ENCODE peak calls at places on chromosomes 11 and 22, in six cellular contexts. One of them, this sample, is unnamed.
A peak's percentile ranks its signal among the peaks of the same experiment; 100 is the strongest.

GRCh38 chr11:76615950-76616349 is 54.6 kb downstream of the LRRC32 start:
- DNase-seq in HepG2: no peak
- DNase-seq in K562: no peak
- DNase-seq in HCT116: no peak
- DNase-seq in NT2/D1: no peak
- DNase-seq in H1: no peak
- DNase-seq in this sample: no peak

GRCh38 chr11:119330237-119330636 is 4.1 kb upstream of the RNF26 start:
- DNase-seq in K562: no peak
- DNase-seq in H1: no peak
- DNase-seq in HepG2: no peak
- DNase-seq in HCT116: no peak
- DNase-seq in NT2/D1: no peak
- DNase-seq in this sample: no peak

GRCh38 chr22:44211256-44211945 is 30.7 kb downstream of the PARVG start:
- DNase-seq in NT2/D1: no peak
- DNase-seq in HCT116: no peak
- DNase-seq in H1: no peak
- DNase-seq in K562: no peak
- DNase-seq in HepG2: no peak
- DNase-seq in this sample: no peak

GRCh38 chr11:86303257-86303656 is 1.2 kb downstream of the HIKESHI start:
- DNase-seq in HepG2: no peak
- DNase-seq in K562: peak; percentile 18
- DNase-seq in NT2/D1: no peak
- DNase-seq in H1: no peak
- DNase-seq in HCT116: no peak
- DNase-seq in this sample: no peak

GRCh38 chr22:30485362-30485988 is 13.7 kb upstream of the SEC14L3 start:
- DNase-seq in K562: peak; percentile 77
- DNase-seq in HepG2: peak; percentile 34
- DNase-seq in HCT116: peak; percentile 28
- DNase-seq in H1: peak; percentile 92
- DNase-seq in NT2/D1: peak; percentile 33
- DNase-seq in this sample: peak; percentile 5

GRCh38 chr11:114821626-114822025 is 143.3 kb downstream of the NXPE2 start:
- DNase-seq in HCT116: no peak
- DNase-seq in K562: peak; percentile 21
- DNase-seq in H1: no peak
- DNase-seq in HepG2: no peak
- DNase-seq in NT2/D1: no peak
- DNase-seq in this sample: no peak

GRCh38 chr11:102664001-102664752 is 39.0 kb upstream of the MMP20 start:
- DNase-seq in H1: no peak
- DNase-seq in NT2/D1: no peak
- DNase-seq in HCT116: peak; percentile 13
- DNase-seq in HepG2: peak; percentile 7
- DNase-seq in K562: peak; percentile 30
- DNase-seq in this sample: no peak

GRCh38 chr11:11403763-11404725 is 51.0 kb upstream of the CSNK2A3 start:
- DNase-seq in H1: no peak
- DNase-seq in HepG2: no peak
- DNase-seq in NT2/D1: peak; percentile 56
- DNase-seq in HCT116: no peak
- DNase-seq in K562: no peak
- DNase-seq in this sample: no peak

GRCh38 chr22:46596032-46596441 is 24.1 kb upstream of the GRAMD4 start:
- DNase-seq in H1: no peak
- DNase-seq in NT2/D1: no peak
- DNase-seq in HCT116: no peak
- DNase-seq in HepG2: no peak
- DNase-seq in K562: no peak
- DNase-seq in this sample: no peak

GRCh38 chr11:87743002-87743401 is 432.2 kb downstream of the RAB38 start:
- DNase-seq in HepG2: no peak
- DNase-seq in H1: no peak
- DNase-seq in NT2/D1: no peak
- DNase-seq in K562: no peak
- DNase-seq in HCT116: no peak
- DNase-seq in this sample: no peak

GRCh38 chr11:110075822-110076208 is 17.4 kb upstream of the ZC3H12C start:
- DNase-seq in HepG2: no peak
- DNase-seq in K562: no peak
- DNase-seq in HCT116: no peak
- DNase-seq in NT2/D1: no peak
- DNase-seq in H1: no peak
- DNase-seq in this sample: no peak

GRCh38 chr22:30868663-30869385 is 99.8 kb downstream of the MORC2 start:
- DNase-seq in K562: no peak
- DNase-seq in HepG2: no peak
- DNase-seq in HCT116: no peak
- DNase-seq in NT2/D1: no peak
- DNase-seq in H1: no peak
- DNase-seq in this sample: no peak

GRCh38 chr11:126722956-126723664 is 277.5 kb downstream of the KIRREL3 start:
- DNase-seq in HCT116: no peak
- DNase-seq in K562: no peak
- DNase-seq in NT2/D1: no peak
- DNase-seq in H1: no peak
- DNase-seq in HepG2: no peak
- DNase-seq in this sample: no peak

GRCh38 chr22:43862074-43862881 is at the start of gene SULT4A1:
- DNase-seq in HCT116: peak; percentile 19
- DNase-seq in K562: peak; percentile 17
- DNase-seq in NT2/D1: peak; percentile 30
- DNase-seq in HepG2: no peak
- DNase-seq in H1: peak; percentile 73
- DNase-seq in this sample: no peak

GRCh38 chr11:61545921-61546320 is 35.0 kb downstream of the SYT7 start:
- DNase-seq in NT2/D1: no peak
- DNase-seq in HepG2: no peak
- DNase-seq in HCT116: no peak
- DNase-seq in H1: no peak
- DNase-seq in K562: no peak
- DNase-seq in this sample: no peak

GRCh38 chr11:2210366-2211112 is 38.9 kb upstream of the TH start:
- DNase-seq in HCT116: no peak
- DNase-seq in NT2/D1: no peak
- DNase-seq in HepG2: no peak
- DNase-seq in H1: peak; percentile 39
- DNase-seq in K562: no peak
- DNase-seq in this sample: no peak

GRCh38 chr11:9462172-9462799 is 1.5 kb downstream of the ZNF143 start:
- DNase-seq in HCT116: no peak
- DNase-seq in HepG2: no peak
- DNase-seq in K562: no peak
- DNase-seq in NT2/D1: no peak
- DNase-seq in H1: no peak
- DNase-seq in this sample: no peak

GRCh38 chr11:120391297-120391696 is 55.1 kb downstream of the ARHGEF12 start:
- DNase-seq in HCT116: no peak
- DNase-seq in NT2/D1: no peak
- DNase-seq in H1: no peak
- DNase-seq in HepG2: peak; percentile 92
- DNase-seq in K562: no peak
- DNase-seq in this sample: no peak

GRCh38 chr11:78938036-78938435 is 363.4 kb upstream of the NARS2 start:
- DNase-seq in H1: no peak
- DNase-seq in HepG2: no peak
- DNase-seq in NT2/D1: no peak
- DNase-seq in HCT116: no peak
- DNase-seq in K562: no peak
- DNase-seq in this sample: no peak

GRCh38 chr11:75334976-75335375 is 16.5 kb downstream of the ARRB1 start:
- DNase-seq in NT2/D1: peak; percentile 80
- DNase-seq in HepG2: no peak
- DNase-seq in K562: peak; percentile 51
- DNase-seq in HCT116: no peak
- DNase-seq in H1: no peak
- DNase-seq in this sample: no peak

GRCh38 chr22:49381595-49382450 is 445.9 kb downstream of the BRD1 start:
- DNase-seq in K562: no peak
- DNase-seq in HCT116: no peak
- DNase-seq in HepG2: no peak
- DNase-seq in NT2/D1: no peak
- DNase-seq in H1: no peak
- DNase-seq in this sample: no peak

GRCh38 chr22:29108137-29108536 is 35.3 kb downstream of the KREMEN1 start:
- DNase-seq in NT2/D1: no peak
- DNase-seq in K562: no peak
- DNase-seq in H1: no peak
- DNase-seq in HepG2: no peak
- DNase-seq in HCT116: peak; percentile 10
- DNase-seq in this sample: no peak

GRCh38 chr11:19867064-19867463 is 154.4 kb downstream of the NAV2 start:
- DNase-seq in H1: no peak
- DNase-seq in HCT116: no peak
- DNase-seq in K562: no peak
- DNase-seq in HepG2: no peak
- DNase-seq in NT2/D1: no peak
- DNase-seq in this sample: no peak

DNA sequence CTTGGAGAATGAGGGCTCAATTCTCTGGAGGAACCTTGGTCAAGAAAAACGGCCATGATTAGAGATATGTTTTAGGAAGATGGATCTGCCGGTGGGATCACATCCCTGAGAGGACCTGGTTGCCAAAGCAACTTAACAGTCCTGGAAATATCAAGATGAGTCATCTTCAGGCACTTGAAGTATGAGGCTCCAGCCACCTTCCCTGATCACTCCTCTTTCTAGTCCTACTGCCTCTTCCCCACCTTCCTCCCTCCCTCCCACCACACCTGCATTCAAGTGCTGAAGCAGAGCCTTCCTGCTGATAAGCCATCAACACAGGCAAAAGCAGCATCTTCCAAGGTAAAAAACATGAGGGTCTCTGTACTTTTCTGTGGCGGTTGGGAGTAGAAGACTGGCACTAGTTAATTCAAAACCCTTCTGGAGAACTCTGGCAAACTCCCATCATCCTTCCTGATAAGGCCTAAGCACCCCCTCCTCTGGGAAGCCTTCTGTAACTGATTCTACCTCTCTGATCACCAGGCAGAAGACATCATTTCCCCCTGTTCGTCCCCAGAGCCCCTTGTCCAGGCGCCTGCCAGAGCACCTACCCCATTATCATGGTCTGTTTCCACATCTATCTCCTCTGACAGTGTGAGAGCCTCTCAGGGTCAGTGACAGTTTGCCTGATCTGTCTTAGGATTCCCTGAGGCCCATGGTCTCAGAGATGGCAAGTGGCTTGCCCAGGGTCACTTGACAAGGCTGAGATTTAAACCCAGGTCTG is 79.8 kb downstream of the CLPB start:
- DNase-seq in H1: no peak
- DNase-seq in HepG2: no peak
- DNase-seq in HCT116: no peak
- DNase-seq in NT2/D1: no peak
- DNase-seq in K562: no peak
- DNase-seq in this sample: no peak
- TF ChIP-seq ZNF274 in H1: no peak
- TF ChIP-seq ZNF274 in HepG2: no peak
- TF ChIP-seq ZNF274 in HCT116: no peak
- TF ChIP-seq ZNF274 in NT2/D1: no peak
- TF ChIP-seq ZNF274 in K562: no peak
- TF ChIP-seq ZNF274 in this sample: no peak

GRCh38 chr11:117281869-117282268 is 9.3 kb upstream of the BACE1-AS start:
- DNase-seq in H1: no peak
- DNase-seq in NT2/D1: no peak
- DNase-seq in HCT116: no peak
- DNase-seq in HepG2: no peak
- DNase-seq in K562: no peak
- DNase-seq in this sample: no peak
- TF ChIP-seq ZNF274 in H1: no peak
- TF ChIP-seq ZNF274 in NT2/D1: no peak
- TF ChIP-seq ZNF274 in HCT116: no peak
- TF ChIP-seq ZNF274 in HepG2: no peak
- TF ChIP-seq ZNF274 in K562: no peak
- TF ChIP-seq ZNF274 in this sample: no peak

DNA sequence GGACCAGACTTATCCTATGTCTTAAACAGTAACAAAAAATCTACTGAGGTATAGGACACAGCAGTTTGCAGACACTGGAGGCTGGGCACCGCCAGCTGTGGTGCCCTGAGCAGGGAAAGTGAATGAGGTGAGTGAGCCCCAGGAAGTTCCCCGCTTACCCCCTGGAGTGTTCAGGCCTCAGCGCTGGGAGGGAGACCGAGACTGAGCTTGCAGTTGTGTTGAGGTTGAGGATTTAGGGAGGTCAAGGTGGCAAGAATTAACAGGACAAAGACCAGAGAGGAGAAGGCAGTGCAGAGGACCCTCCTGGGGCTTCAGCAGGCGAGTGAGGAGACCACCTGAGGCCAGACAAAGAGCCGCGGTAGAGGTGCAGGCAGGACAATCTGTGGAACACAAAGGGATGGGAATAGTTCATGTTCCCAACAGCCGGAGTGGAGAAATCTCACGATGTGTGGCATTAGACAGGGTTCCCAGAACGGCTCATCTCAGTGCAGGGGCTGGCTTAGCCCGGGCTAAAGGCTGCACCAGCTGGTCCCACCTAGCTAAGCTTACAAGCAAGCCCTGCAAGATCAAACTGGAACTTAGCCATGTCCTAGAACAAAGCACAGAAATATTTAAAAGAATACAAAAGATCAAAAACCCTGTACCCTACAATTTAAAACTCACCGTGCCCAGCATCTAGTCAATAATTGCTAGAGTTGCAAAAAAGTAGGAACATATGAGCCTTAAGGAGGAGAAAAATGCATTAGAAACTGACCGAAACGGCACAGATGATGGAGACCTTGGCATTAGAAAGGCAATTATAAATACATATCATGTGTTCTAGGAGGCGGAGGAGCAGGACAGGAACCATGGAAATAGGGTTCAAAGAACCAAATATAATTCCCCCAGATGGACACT is 47.4 kb upstream of the PITPNB start:
- DNase-seq in K562: no peak
- DNase-seq in HepG2: no peak
- DNase-seq in HCT116: no peak
- DNase-seq in NT2/D1: no peak
- DNase-seq in H1: no peak
- DNase-seq in this sample: no peak
- TF ChIP-seq ZNF274 in K562: no peak
- TF ChIP-seq ZNF274 in HepG2: no peak
- TF ChIP-seq ZNF274 in HCT116: no peak
- TF ChIP-seq ZNF274 in NT2/D1: no peak
- TF ChIP-seq ZNF274 in H1: no peak
- TF ChIP-seq ZNF274 in this sample: no peak

DNA sequence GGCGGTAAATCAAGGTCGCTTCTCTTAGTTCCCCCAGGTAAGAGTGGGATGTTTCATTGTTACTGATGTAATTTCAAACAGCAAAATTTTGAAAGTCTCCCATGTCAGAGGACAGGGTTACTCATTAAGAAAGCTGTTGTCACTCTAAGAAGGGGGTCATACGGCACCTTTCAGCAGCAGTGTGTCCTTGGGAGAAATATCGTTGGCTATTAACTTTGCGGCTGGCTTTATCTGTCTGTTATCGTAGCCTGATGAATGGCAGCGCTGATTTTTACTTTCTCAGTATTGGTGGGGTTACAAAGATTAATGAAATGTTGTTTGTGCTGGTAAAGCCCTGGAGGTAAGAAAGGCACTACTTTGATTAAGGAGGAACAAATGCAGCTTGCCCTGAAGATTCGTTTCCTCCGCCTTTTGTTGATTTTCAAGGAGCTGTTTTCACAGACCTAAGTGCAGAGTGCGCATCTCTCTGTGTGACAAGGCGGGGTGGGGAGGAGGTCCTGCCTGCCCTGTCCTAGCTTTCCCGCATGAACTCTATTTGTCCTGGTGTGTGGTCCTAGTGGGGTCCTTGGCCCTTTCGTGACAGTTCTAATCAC is 27.6 kb upstream of the FBXO3 start:
- DNase-seq in K562: no peak
- DNase-seq in NT2/D1: no peak
- DNase-seq in HCT116: peak; percentile 0
- DNase-seq in HepG2: no peak
- DNase-seq in H1: no peak
- DNase-seq in this sample: peak; percentile 5
- TF ChIP-seq ZNF274 in K562: no peak
- TF ChIP-seq ZNF274 in NT2/D1: no peak
- TF ChIP-seq ZNF274 in HCT116: no peak
- TF ChIP-seq ZNF274 in HepG2: no peak
- TF ChIP-seq ZNF274 in H1: no peak
- TF ChIP-seq ZNF274 in this sample: no peak